ENCODE peak calls at places on chromosomes 5 and 9, in five cellular contexts. One of them, this sample, is unnamed.

GRCh38 chr5:106454651-106455415 is 1215.9 kb downstream of the EFNA5 start:
- DNase-seq in A549: peak
- DNase-seq in GM12878: no peak
- DNase-seq in K562: no peak
- DNase-seq in H1: peak
- DNase-seq in this sample: peak

GRCh38 chr9:112166176-112167140 is 8.6 kb downstream of the SUSD1 start:
- DNase-seq in A549: peak
- DNase-seq in K562: no peak
- DNase-seq in H1: no peak
- DNase-seq in GM12878: no peak
- DNase-seq in this sample: peak

GRCh38 chr5:119019431-119020348 is 31.3 kb upstream of the DTWD2 start:
- DNase-seq in GM12878: no peak
- DNase-seq in K562: no peak
- DNase-seq in H1: no peak
- DNase-seq in A549: no peak
- DNase-seq in this sample: no peak

GRCh38 chr9:134304712-134305111 is 21.5 kb upstream of the RXRA start:
- DNase-seq in GM12878: no peak
- DNase-seq in A549: no peak
- DNase-seq in K562: no peak
- DNase-seq in H1: no peak
- DNase-seq in this sample: no peak

GRCh38 chr9:21311888-21312287 is 6.8 kb upstream of the IFNA5 start:
- DNase-seq in GM12878: no peak
- DNase-seq in A549: no peak
- DNase-seq in H1: no peak
- DNase-seq in K562: no peak
- DNase-seq in this sample: no peak

GRCh38 chr9:114824130-114824529 is 18.3 kb upstream of the TNFSF15 start:
- DNase-seq in K562: no peak
- DNase-seq in H1: no peak
- DNase-seq in GM12878: no peak
- DNase-seq in A549: no peak
- DNase-seq in this sample: no peak

GRCh38 chr5:74631088-74631960 is 9.2 kb downstream of the ENC1 start:
- DNase-seq in GM12878: peak
- DNase-seq in H1: no peak
- DNase-seq in A549: peak
- DNase-seq in K562: no peak
- DNase-seq in this sample: no peak

GRCh38 chr5:65299841-65300240 is 181.9 kb downstream of the ADAMTS6 start:
- DNase-seq in GM12878: no peak
- DNase-seq in H1: no peak
- DNase-seq in K562: no peak
- DNase-seq in A549: no peak
- DNase-seq in this sample: no peak

GRCh38 chr5:172219296-172219695 is 25.3 kb downstream of the EFCAB9 start:
- DNase-seq in A549: no peak
- DNase-seq in GM12878: no peak
- DNase-seq in H1: no peak
- DNase-seq in K562: no peak
- DNase-seq in this sample: no peak

GRCh38 chr9:126669108-126669507 is 55.4 kb downstream of the LMX1B start:
- DNase-seq in H1: no peak
- DNase-seq in GM12878: no peak
- DNase-seq in K562: no peak
- DNase-seq in A549: no peak
- DNase-seq in this sample: no peak

GRCh38 chr5:116176124-116176523 is 91.3 kb downstream of the COMMD10 start:
- DNase-seq in K562: no peak
- DNase-seq in H1: no peak
- DNase-seq in A549: no peak
- DNase-seq in GM12878: no peak
- DNase-seq in this sample: no peak

GRCh38 chr5:30040483-30041116 is 1152.9 kb upstream of the CDH6 start:
- DNase-seq in GM12878: no peak
- DNase-seq in A549: peak
- DNase-seq in H1: peak
- DNase-seq in K562: peak
- DNase-seq in this sample: peak

GRCh38 chr5:142000709-142001484 is 11.9 kb downstream of the GNPDA1 start:
- DNase-seq in H1: peak
- DNase-seq in K562: no peak
- DNase-seq in A549: peak
- DNase-seq in GM12878: no peak
- DNase-seq in this sample: peak

GRCh38 chr5:132009706-132010405 is 1.6 kb downstream of the ACSL6 start:
- DNase-seq in H1: no peak
- DNase-seq in GM12878: no peak
- DNase-seq in A549: no peak
- DNase-seq in K562: no peak
- DNase-seq in this sample: no peak
- TF ChIP-seq HDAC2 in H1: no peak
- TF ChIP-seq HDAC2 in GM12878: no peak
- TF ChIP-seq HDAC2 in A549: no peak
- TF ChIP-seq HDAC2 in K562: no peak
- TF ChIP-seq HDAC2 in this sample: no peak

DNA sequence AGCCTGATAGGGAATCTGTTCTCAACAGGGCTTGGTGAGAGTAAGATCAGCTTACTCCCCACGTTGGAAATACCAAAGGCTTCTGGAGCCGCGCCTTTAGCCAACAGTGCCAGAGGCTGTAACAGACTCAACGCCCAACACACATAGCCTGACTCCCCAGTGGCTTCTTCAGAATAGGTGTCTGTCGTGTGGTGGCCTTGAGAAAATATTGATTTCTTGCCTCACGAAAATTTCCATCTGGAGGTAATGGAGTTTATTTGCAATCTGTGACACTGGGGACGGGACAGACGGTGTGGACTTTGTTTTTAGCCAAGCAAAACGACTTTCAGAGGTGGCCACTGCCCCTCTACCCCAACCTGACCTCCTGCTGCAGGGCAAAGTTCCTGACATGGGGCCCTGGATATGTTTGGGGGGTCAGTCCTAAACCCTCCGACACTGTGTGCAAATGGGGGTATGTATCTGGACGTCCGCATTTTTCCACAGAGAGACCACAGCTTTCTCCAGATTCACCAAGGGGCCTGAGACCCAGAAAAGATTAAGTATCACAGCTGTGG is 189.3 kb downstream of the CDK5RAP2 start:
- DNase-seq in K562: no peak
- DNase-seq in H1: no peak
- DNase-seq in GM12878: no peak
- DNase-seq in A549: no peak
- DNase-seq in this sample: peak
- TF ChIP-seq CHD2 in K562: no peak
- TF ChIP-seq CHD2 in H1: no peak
- TF ChIP-seq CHD2 in GM12878: no peak
- TF ChIP-seq CHD2 in A549: no peak
- TF ChIP-seq CHD2 in this sample: no peak

GRCh38 chr5:81313686-81314085 is 12.3 kb downstream of the ZCCHC9 start:
- DNase-seq in H1: no peak
- DNase-seq in K562: no peak
- DNase-seq in A549: no peak
- DNase-seq in GM12878: no peak
- DNase-seq in this sample: no peak
- TF ChIP-seq HDAC2 in H1: no peak
- TF ChIP-seq HDAC2 in K562: no peak
- TF ChIP-seq HDAC2 in A549: no peak
- TF ChIP-seq HDAC2 in GM12878: no peak
- TF ChIP-seq HDAC2 in this sample: no peak

GRCh38 chr5:163565931-163566608 is 60.7 kb downstream of the MAT2B start:
- DNase-seq in GM12878: peak
- DNase-seq in A549: peak
- DNase-seq in K562: no peak
- DNase-seq in H1: peak
- DNase-seq in this sample: peak
- TF ChIP-seq CHD2 in GM12878: no peak
- TF ChIP-seq CHD2 in A549: no peak
- TF ChIP-seq CHD2 in K562: no peak
- TF ChIP-seq CHD2 in H1: no peak
- TF ChIP-seq CHD2 in this sample: no peak

GRCh38 chr9:129938291-129938979 is 103.2 kb downstream of the USP20 start:
- DNase-seq in A549: no peak
- DNase-seq in GM12878: no peak
- DNase-seq in K562: no peak
- DNase-seq in H1: no peak
- DNase-seq in this sample: no peak
- TF ChIP-seq HDAC2 in A549: no peak
- TF ChIP-seq HDAC2 in GM12878: no peak
- TF ChIP-seq HDAC2 in K562: no peak
- TF ChIP-seq HDAC2 in H1: no peak
- TF ChIP-seq HDAC2 in this sample: no peak